ENCODE peak calls at places on chromosomes 3 and 15, in four cellular contexts. X is GM23338, W is H9, F is fibroblast of lung. O is an unnamed sample.

GRCh38 chr3:140830391-140830790 is 111.2 kb upstream of the SLC25A36 start:
- DNase-seq in X (no peak), W (no peak), F (no peak), O (no peak)

GRCh38 chr3:123799544-123800351 is 84.4 kb downstream of the MYLK start:
- DNase-seq in X (no peak), W (no peak), F (peak; percentile 87), O (peak; percentile 55)

GRCh38 chr3:64491843-64492242 is 196.0 kb downstream of the ADAMTS9 start:
- DNase-seq in X (no peak), W (no peak), F (no peak), O (no peak)

GRCh38 chr15:73237910-73238309 is 130.8 kb downstream of the HCN4 start:
- DNase-seq in X (no peak), W (no peak), F (no peak), O (no peak)

GRCh38 chr15:84942456-84942855 is 39.2 kb upstream of the PDE8A start:
- DNase-seq in X (no peak), W (no peak), F (no peak), O (no peak)

GRCh38 chr3:36903119-36903882 is 41.6 kb downstream of the TRANK1 start:
- DNase-seq in X (no peak), W (no peak), F (no peak), O (no peak)

GRCh38 chr3:10706156-10707088 is 109.6 kb upstream of the SLC6A11 start:
- DNase-seq in X (peak; percentile 59), W (peak; percentile 48), F (no peak), O (no peak)

GRCh38 chr3:116445291-116445841 is at the start of gene LSAMP:
- DNase-seq in X (peak; percentile 80), W (peak; percentile 81), F (peak; percentile 52), O (peak; percentile 69)

GRCh38 chr3:71926690-71927089 is 141.7 kb upstream of the PROK2 start:
- DNase-seq in X (peak; percentile 41), W (peak; percentile 68), F (no peak), O (no peak)

GRCh38 chr3:58521917-58522680 is 14.9 kb downstream of the ACOX2 start:
- DNase-seq in X (peak; percentile 53), W (no peak), F (no peak), O (peak; percentile 67)

GRCh38 chr15:70826634-70827033 is 27.3 kb downstream of the LARP6 start:
- DNase-seq in X (no peak), W (no peak), F (peak; percentile 75), O (peak; percentile 32)
- H3K4me2 ChIP-seq in X (no peak overlapping the region), W (no peak overlapping the region), F (peak overlapping the region; percentile 7), O (no peak overlapping the region)

GRCh38 chr3:17583530-17583929 is 158.9 kb downstream of the TBC1D5 start:
- DNase-seq in X (no peak), W (no peak), F (no peak), O (no peak)

GRCh38 chr3:17579289-17580031 is 163.0 kb downstream of the TBC1D5 start:
- DNase-seq in X (no peak), W (no peak), F (peak; percentile 76), O (no peak)

GRCh38 chr3:17581421-17582080 is 160.9 kb downstream of the TBC1D5 start:
- DNase-seq in X (no peak), W (no peak), F (no peak), O (no peak)

GRCh38 chr3:17577795-17578520 is 164.5 kb downstream of the TBC1D5 start:
- DNase-seq in X (no peak), W (no peak), F (peak; percentile 79), O (no peak)

GRCh38 chr3:17580901-17581300 is 161.5 kb downstream of the TBC1D5 start:
- DNase-seq in X (no peak), W (no peak), F (no peak), O (no peak)
- H3K4me2 ChIP-seq in X (no peak overlapping the region), W (no peak overlapping the region), F (no peak overlapping the region), O (no peak overlapping the region)

GRCh38 chr3:169237181-169237580 is 426.3 kb downstream of the MECOM start:
- DNase-seq in X (no peak), W (no peak), F (peak; percentile 55), O (no peak)

GRCh38 chr3:169228522-169228921 is 435.0 kb downstream of the MECOM start:
- DNase-seq in X (no peak), W (no peak), F (peak; percentile 18), O (no peak)

GRCh38 chr3:169234595-169234994 is 428.9 kb downstream of the MECOM start:
- DNase-seq in X (no peak), W (no peak), F (no peak), O (no peak)

GRCh38 chr3:169236662-169237174 is 426.8 kb downstream of the MECOM start:
- DNase-seq in X (no peak), W (no peak), F (no peak), O (no peak)

DNA sequence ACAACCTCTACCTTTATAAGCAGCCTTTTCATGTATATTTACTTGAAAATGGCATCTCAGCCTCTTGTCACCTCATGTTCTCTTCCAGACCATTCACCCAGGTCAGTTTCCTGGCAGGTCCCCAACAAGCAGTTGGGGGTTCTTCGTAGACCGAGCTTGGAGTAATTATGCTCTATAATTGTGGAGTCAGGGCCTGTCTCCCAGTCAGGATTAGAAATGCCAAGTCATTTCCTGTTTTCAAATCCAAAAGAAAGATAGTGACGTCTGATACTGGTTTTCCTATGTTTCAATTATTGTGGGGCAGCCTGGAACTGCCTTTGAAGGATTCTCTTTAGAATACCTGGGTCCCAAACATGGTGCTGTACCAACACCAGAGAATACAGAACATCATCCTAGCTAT is 430.6 kb downstream of the MECOM start:
- DNase-seq in X (no peak), W (no peak), F (peak; percentile 56), O (no peak)
- H3K4me2 ChIP-seq in X (no peak overlapping the region), W (no peak overlapping the region), F (no peak overlapping the region), O (no peak overlapping the region)

DNA sequence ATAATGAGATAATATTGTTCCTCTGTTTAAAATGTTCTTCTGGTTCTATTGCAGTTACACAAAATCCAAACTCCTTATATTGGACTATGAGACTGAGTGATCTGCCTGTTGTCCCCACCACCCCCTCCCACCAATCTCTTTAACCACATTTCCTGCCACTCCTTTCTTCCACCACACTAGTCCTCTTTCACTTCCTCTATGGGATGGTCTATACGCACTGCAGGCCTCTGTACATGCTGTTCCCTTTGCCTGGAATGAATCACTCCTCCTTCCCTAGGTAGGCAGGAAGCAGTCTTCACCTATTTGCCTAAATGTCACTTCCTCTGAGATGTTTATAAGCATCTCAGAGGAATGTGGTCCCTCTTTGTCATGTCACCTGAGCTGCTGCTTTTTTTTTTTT is 4.0 kb downstream of the MAP2K1 start:
- DNase-seq in X (no peak), W (no peak), F (no peak), O (no peak)
- H3K4me2 ChIP-seq in X (peak overlapping the region; percentile 5), W (no peak overlapping the region), F (no peak overlapping the region), O (no peak overlapping the region)

DNA sequence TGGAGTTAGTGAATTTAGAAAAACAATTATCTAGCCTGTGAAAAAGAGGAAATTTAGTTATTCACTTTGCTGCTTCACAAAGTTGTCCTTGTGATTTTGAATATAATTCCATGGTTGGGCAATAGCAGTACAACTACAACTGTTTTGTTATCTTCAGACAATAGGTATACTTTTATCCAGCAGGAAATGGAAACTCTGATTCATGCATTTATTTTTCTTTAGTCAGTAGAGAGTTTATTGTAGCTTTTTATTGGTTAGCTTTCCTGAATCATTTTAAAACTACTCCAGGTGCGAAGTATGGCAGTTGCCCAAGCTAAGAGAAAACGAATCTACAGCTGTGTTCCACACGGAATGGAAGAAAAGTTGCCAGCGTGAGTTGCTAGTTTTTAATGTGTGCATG is 80.3 kb downstream of the TM4SF4 start:
- DNase-seq in X (no peak), W (no peak), F (peak; percentile 90), O (peak; percentile 46)
- H3K4me2 ChIP-seq in X (no peak overlapping the region), W (no peak overlapping the region), F (no peak overlapping the region), O (peak overlapping the region; percentile 49)

DNA sequence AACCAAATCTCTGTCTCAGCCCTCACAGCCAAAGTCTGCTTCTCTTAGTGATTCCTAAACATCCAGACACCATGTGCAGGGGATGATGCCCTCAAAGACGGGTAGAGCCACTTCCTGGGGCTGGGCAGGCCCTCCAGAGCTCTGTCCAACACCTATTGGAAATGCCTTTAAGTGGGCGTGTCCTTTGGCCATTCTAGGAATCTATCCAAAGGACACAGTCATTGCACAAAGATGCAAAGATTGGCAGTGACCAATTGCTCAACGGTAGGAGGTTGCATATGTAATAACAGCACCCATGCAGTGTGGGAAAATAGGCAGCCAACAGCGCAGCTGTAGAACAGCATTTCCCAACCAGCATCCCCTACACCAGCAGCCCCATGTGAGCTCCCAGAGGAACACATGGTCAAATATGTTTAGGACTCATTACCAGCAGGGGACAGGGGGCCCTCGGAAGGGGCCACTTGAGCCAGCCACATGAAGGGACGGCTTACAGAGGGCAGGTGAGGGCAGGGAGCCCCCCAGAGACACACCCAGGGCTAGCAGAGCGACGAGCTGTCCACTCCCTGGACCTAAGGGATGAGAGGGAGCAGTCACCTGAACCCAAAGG is 142.8 kb upstream of the IQSEC1 start:
- DNase-seq in X (no peak), W (no peak), F (peak; percentile 87), O (no peak)
- H3K4me2 ChIP-seq in X (no peak overlapping the region), W (no peak overlapping the region), F (no peak overlapping the region), O (no peak overlapping the region)

GRCh38 chr15:52113246-52113645 is 671 bp upstream of the BCL2L10 start:
- DNase-seq in X (no peak), W (no peak), F (no peak), O (no peak)

GRCh38 chr15:52113708-52114107 is 1.1 kb upstream of the BCL2L10 start:
- DNase-seq in X (no peak), W (no peak), F (no peak), O (no peak)

GRCh38 chr15:52109559-52110451 is 2.8 kb downstream of the BCL2L10 start:
- DNase-seq in X (no peak), W (no peak), F (no peak), O (no peak)

GRCh38 chr15:52112203-52112750 is 298 bp downstream of the BCL2L10 start:
- DNase-seq in X (peak; percentile 72), W (peak; percentile 59), F (no peak), O (peak; percentile 46)

GRCh38 chr15:52111517-52112202 is 915 bp downstream of the BCL2L10 start:
- DNase-seq in X (no peak), W (no peak), F (no peak), O (no peak)
- H3K4me2 ChIP-seq in X (peak overlapping the region; percentile 83), W (no peak overlapping the region), F (peak overlapping the region; percentile 82), O (peak overlapping the region; percentile 76)

GRCh38 chr15:66848666-66849392 is 146.8 kb downstream of the SMAD6 start:
- DNase-seq in X (no peak), W (peak; percentile 18), F (no peak), O (no peak)
- H3K4me2 ChIP-seq in X (no peak overlapping the region), W (no peak overlapping the region), F (no peak overlapping the region), O (no peak overlapping the region)

DNA sequence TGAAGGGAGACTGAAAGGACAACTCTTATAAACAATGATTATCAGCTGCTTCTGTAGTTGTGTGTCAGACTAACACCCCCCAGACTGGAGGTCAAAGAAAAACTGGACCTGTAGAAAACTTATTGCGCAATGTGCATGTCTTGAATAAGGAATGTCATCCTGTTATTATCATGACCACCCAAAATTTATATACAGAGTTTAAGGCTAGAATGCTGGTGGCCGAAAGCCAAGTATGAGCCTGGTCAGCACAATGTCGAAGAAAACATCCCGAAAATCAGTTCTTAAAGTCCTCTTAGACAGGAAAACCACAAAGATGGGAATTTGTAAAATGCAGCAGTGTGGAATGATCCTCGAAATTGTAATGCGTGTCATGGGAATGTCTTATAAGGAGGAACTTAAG is 29.3 kb downstream of the RFTN1 start:
- DNase-seq in X (no peak), W (no peak), F (peak; percentile 99), O (peak; percentile 40)
- H3K4me2 ChIP-seq in X (no peak overlapping the region), W (no peak overlapping the region), F (peak overlapping the region; percentile 62), O (peak overlapping the region; percentile 17)

GRCh38 chr3:133694288-133695268 is 32.8 kb upstream of the TOPBP1 start:
- DNase-seq in X (no peak), W (no peak), F (no peak), O (no peak)
- H3K4me2 ChIP-seq in X (no peak overlapping the region), W (no peak overlapping the region), F (no peak overlapping the region), O (no peak overlapping the region)